ENCODE peak calls at places on chromosome 9, in six cellular contexts. One of them, this sample, is unnamed.

GRCh38 chr9:113873446-113873845 is 2.7 kb upstream of the ZNF618 start:
- DNase-seq in fibroblast of lung: no peak
- DNase-seq in fibroblast of pulmonary artery: no peak
- DNase-seq in coronary artery: no peak
- DNase-seq in foreskin fibroblast: no peak
- DNase-seq in AG10803: no peak
- DNase-seq in this sample: no peak

GRCh38 chr9:107019216-107019615 is 156.2 kb downstream of the ZNF462 start:
- DNase-seq in AG10803: peak
- DNase-seq in foreskin fibroblast: peak
- DNase-seq in fibroblast of pulmonary artery: peak
- DNase-seq in coronary artery: no peak
- DNase-seq in fibroblast of lung: peak
- DNase-seq in this sample: peak

GRCh38 chr9:75803130-75803529 is 87.3 kb upstream of the PCSK5 start:
- DNase-seq in fibroblast of lung: peak
- DNase-seq in fibroblast of pulmonary artery: peak
- DNase-seq in AG10803: peak
- DNase-seq in coronary artery: no peak
- DNase-seq in foreskin fibroblast: peak
- DNase-seq in this sample: peak

GRCh38 chr9:134734270-134734669 is 92.7 kb downstream of the COL5A1 start:
- DNase-seq in AG10803: peak
- DNase-seq in coronary artery: no peak
- DNase-seq in fibroblast of pulmonary artery: peak
- DNase-seq in fibroblast of lung: peak
- DNase-seq in foreskin fibroblast: peak
- DNase-seq in this sample: peak

GRCh38 chr9:29211681-29212589 is 1638.7 kb upstream of the C9orf72 start:
- DNase-seq in fibroblast of lung: peak
- DNase-seq in coronary artery: no peak
- DNase-seq in foreskin fibroblast: peak
- DNase-seq in fibroblast of pulmonary artery: peak
- DNase-seq in AG10803: peak
- DNase-seq in this sample: peak

GRCh38 chr9:131803758-131804411 is 64.0 kb upstream of the RAPGEF1 start:
- DNase-seq in AG10803: no peak
- DNase-seq in foreskin fibroblast: no peak
- DNase-seq in fibroblast of lung: no peak
- DNase-seq in coronary artery: no peak
- DNase-seq in fibroblast of pulmonary artery: no peak
- DNase-seq in this sample: no peak

GRCh38 chr9:31355965-31356364 is 1028.5 kb upstream of the ACO1 start:
- DNase-seq in fibroblast of pulmonary artery: no peak
- DNase-seq in fibroblast of lung: no peak
- DNase-seq in foreskin fibroblast: no peak
- DNase-seq in coronary artery: no peak
- DNase-seq in AG10803: no peak
- DNase-seq in this sample: no peak

GRCh38 chr9:126915281-126915816 is 767 bp downstream of the RALGPS1 start:
- DNase-seq in fibroblast of pulmonary artery: no peak
- DNase-seq in coronary artery: no peak
- DNase-seq in fibroblast of lung: no peak
- DNase-seq in AG10803: no peak
- DNase-seq in foreskin fibroblast: no peak
- DNase-seq in this sample: no peak

GRCh38 chr9:80701061-80701460 is 988.3 kb downstream of the TLE1 start:
- DNase-seq in foreskin fibroblast: peak
- DNase-seq in coronary artery: no peak
- DNase-seq in fibroblast of lung: peak
- DNase-seq in fibroblast of pulmonary artery: peak
- DNase-seq in AG10803: no peak
- DNase-seq in this sample: peak

DNA sequence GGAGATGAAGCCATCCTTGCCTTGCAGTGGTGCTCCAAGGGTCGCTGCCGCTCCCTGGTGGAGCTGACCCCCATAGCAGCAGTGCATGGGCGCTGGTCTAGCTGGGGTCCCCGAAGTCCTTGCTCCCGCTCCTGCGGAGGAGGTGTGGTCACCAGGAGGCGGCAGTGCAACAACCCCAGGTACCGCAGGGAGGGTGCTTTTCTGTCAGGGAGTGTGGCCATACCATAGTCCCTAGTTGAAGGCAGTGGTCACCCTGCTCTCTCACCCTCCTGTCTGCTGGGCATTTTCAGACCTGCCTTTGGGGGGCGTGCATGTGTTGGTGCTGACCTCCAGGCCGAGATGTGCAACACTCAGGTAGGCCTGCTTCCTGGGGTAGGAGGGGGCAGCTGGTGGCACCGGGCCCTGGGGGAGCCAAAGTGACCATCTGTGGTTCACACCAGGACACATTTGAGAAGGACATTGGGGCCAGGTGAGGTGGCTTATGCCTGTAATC is 11.2 kb downstream of the ADAMTS13 start:
- DNase-seq in AG10803: no peak
- DNase-seq in fibroblast of pulmonary artery: no peak
- DNase-seq in fibroblast of lung: no peak
- DNase-seq in foreskin fibroblast: no peak
- DNase-seq in coronary artery: no peak
- DNase-seq in this sample: no peak
- TF ChIP-seq CTCF in AG10803: no peak
- TF ChIP-seq CTCF in fibroblast of pulmonary artery: no peak
- TF ChIP-seq CTCF in fibroblast of lung: no peak
- TF ChIP-seq CTCF in foreskin fibroblast: no peak
- TF ChIP-seq CTCF in coronary artery: no peak
- TF ChIP-seq CTCF in this sample: no peak

GRCh38 chr9:25850803-25851202 is 172.6 kb upstream of the TUSC1 start:
- DNase-seq in fibroblast of pulmonary artery: no peak
- DNase-seq in foreskin fibroblast: no peak
- DNase-seq in AG10803: no peak
- DNase-seq in fibroblast of lung: no peak
- DNase-seq in coronary artery: no peak
- DNase-seq in this sample: no peak

DNA sequence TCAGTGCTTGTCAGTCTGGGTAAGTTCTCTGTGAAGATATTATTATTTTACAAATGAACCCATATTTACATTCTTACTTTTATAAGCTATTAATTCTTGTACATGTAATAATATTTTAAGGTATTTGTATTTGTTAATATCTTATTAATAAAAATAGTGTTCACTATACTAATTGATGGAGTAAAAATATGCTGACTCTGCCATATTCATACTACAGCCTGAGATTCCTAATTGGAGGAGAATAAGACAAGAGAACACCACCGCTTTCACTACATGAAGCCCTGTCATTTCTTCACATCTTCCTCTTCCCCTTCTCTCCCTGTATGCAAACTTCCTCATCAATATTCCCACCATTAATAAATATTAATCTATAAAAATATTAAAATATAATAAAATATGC is 167.6 kb upstream of the TUSC1 start:
- DNase-seq in foreskin fibroblast: no peak
- DNase-seq in fibroblast of pulmonary artery: no peak
- DNase-seq in coronary artery: no peak
- DNase-seq in AG10803: no peak
- DNase-seq in fibroblast of lung: no peak
- DNase-seq in this sample: no peak
- H3K4me3 ChIP-seq in foreskin fibroblast: no peak
- H3K4me3 ChIP-seq in fibroblast of pulmonary artery: no peak
- H3K4me3 ChIP-seq in coronary artery: no peak
- H3K4me3 ChIP-seq in AG10803: no peak
- H3K4me3 ChIP-seq in fibroblast of lung: no peak
- H3K4me3 ChIP-seq in this sample: no peak

DNA sequence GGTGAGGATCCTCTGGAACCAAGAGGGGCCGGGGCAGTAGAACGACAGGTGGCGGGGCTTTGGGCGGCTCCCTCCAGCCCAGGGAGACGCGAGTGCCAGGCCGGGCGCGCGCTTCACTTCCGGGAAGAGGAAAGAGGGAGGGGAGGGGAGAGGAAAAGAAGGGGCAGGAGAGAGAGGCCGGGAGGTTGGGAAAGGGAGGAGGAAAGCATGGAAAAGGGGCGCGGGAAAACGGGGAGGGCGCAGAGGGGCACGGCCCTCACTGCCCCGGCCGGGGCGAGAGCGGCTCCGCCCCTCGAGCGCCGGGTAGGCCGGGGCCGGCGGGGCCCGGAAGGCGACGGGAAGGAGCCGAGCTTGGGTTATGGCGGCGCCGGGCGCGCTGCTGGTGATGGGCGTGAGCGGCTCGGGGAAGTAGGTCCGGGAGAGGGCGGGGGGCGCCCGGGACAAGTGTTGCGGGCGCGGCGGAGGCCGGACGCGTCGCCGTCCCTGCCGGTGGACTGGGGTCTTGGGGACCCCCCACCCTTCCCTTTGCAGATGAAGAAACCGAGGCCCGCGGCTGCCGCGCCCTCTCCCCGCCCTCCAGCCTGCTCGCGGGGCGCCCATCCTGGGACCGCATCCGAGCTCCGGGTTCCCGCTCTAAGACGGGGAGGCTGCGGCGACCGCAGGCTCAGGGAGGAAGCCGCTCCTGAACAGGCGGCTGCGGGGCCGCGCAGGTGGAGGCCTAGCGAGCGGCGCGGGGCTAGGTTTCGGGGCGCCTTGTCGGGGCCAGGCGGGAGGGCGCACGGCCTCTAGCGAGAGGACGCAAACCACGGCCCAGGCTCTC is at the start of gene IDNK:
- DNase-seq in fibroblast of lung: peak
- DNase-seq in foreskin fibroblast: peak
- DNase-seq in AG10803: peak
- DNase-seq in coronary artery: peak
- DNase-seq in fibroblast of pulmonary artery: peak
- DNase-seq in this sample: peak
- TF ChIP-seq CTCF in fibroblast of lung: no peak
- TF ChIP-seq CTCF in foreskin fibroblast: no peak
- TF ChIP-seq CTCF in AG10803: no peak
- TF ChIP-seq CTCF in coronary artery: no peak
- TF ChIP-seq CTCF in fibroblast of pulmonary artery: no peak
- TF ChIP-seq CTCF in this sample: no peak

GRCh38 chr9:94026816-94027215 is 57.4 kb upstream of the PTPDC1 start:
- DNase-seq in fibroblast of pulmonary artery: no peak
- DNase-seq in fibroblast of lung: no peak
- DNase-seq in coronary artery: no peak
- DNase-seq in AG10803: no peak
- DNase-seq in foreskin fibroblast: no peak
- DNase-seq in this sample: no peak
- H3K4me3 ChIP-seq in fibroblast of pulmonary artery: no peak
- H3K4me3 ChIP-seq in fibroblast of lung: no peak
- H3K4me3 ChIP-seq in coronary artery: no peak
- H3K4me3 ChIP-seq in AG10803: no peak
- H3K4me3 ChIP-seq in foreskin fibroblast: no peak
- H3K4me3 ChIP-seq in this sample: no peak

GRCh38 chr9:78031826-78032598 is 401 bp upstream of the GNAQ start:
- DNase-seq in foreskin fibroblast: peak
- DNase-seq in AG10803: peak
- DNase-seq in coronary artery: peak
- DNase-seq in fibroblast of pulmonary artery: peak
- DNase-seq in fibroblast of lung: peak
- DNase-seq in this sample: peak
- TF ChIP-seq CTCF in foreskin fibroblast: no peak
- TF ChIP-seq CTCF in AG10803: no peak
- TF ChIP-seq CTCF in coronary artery: no peak
- TF ChIP-seq CTCF in fibroblast of pulmonary artery: no peak
- TF ChIP-seq CTCF in fibroblast of lung: no peak
- TF ChIP-seq CTCF in this sample: no peak

GRCh38 chr9:86352440-86353106 is 1.6 kb downstream of the TUT7 start:
- DNase-seq in fibroblast of lung: peak
- DNase-seq in coronary artery: no peak
- DNase-seq in foreskin fibroblast: no peak
- DNase-seq in fibroblast of pulmonary artery: peak
- DNase-seq in AG10803: peak
- DNase-seq in this sample: peak
- H3K4me3 ChIP-seq in fibroblast of lung: peak
- H3K4me3 ChIP-seq in coronary artery: peak
- H3K4me3 ChIP-seq in foreskin fibroblast: peak
- H3K4me3 ChIP-seq in fibroblast of pulmonary artery: peak
- H3K4me3 ChIP-seq in AG10803: peak
- H3K4me3 ChIP-seq in this sample: peak

DNA sequence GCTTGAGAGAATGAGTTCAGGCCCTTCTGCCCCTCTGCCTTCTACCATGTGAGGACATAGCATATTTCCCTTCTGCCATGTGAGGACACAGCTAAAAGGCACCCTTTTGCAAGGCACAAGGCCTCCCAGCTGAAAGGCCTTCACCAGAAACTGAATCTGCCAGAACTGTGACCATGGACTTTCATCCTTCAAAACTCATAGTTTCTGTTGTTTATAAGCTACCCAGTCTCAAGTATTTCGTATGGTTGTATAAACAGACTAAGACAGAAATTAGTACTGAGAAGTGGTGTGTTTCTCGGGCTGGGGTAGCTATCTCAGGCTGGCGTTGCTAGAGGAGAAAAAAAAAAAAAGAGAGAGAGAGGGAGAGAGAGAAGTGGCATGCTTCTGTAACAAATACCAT is 368.6 kb downstream of the DMRTA1 start:
- DNase-seq in coronary artery: no peak
- DNase-seq in fibroblast of pulmonary artery: no peak
- DNase-seq in AG10803: no peak
- DNase-seq in foreskin fibroblast: no peak
- DNase-seq in fibroblast of lung: no peak
- DNase-seq in this sample: no peak
- TF ChIP-seq CTCF in coronary artery: no peak
- TF ChIP-seq CTCF in fibroblast of pulmonary artery: no peak
- TF ChIP-seq CTCF in AG10803: no peak
- TF ChIP-seq CTCF in foreskin fibroblast: no peak
- TF ChIP-seq CTCF in fibroblast of lung: no peak
- TF ChIP-seq CTCF in this sample: no peak

GRCh38 chr9:14030350-14030823 is 283.6 kb downstream of the NFIB start:
- DNase-seq in fibroblast of lung: peak
- DNase-seq in AG10803: peak
- DNase-seq in foreskin fibroblast: peak
- DNase-seq in coronary artery: no peak
- DNase-seq in fibroblast of pulmonary artery: peak
- DNase-seq in this sample: peak
- H3K4me3 ChIP-seq in fibroblast of lung: peak
- H3K4me3 ChIP-seq in AG10803: peak
- H3K4me3 ChIP-seq in foreskin fibroblast: peak
- H3K4me3 ChIP-seq in coronary artery: peak
- H3K4me3 ChIP-seq in fibroblast of pulmonary artery: peak
- H3K4me3 ChIP-seq in this sample: peak

GRCh38 chr9:99105152-99106043 is 485 bp downstream of the TGFBR1 start:
- DNase-seq in coronary artery: peak
- DNase-seq in foreskin fibroblast: peak
- DNase-seq in AG10803: peak
- DNase-seq in fibroblast of lung: peak
- DNase-seq in fibroblast of pulmonary artery: peak
- DNase-seq in this sample: peak
- TF ChIP-seq CTCF in coronary artery: no peak
- TF ChIP-seq CTCF in foreskin fibroblast: no peak
- TF ChIP-seq CTCF in AG10803: no peak
- TF ChIP-seq CTCF in fibroblast of lung: no peak
- TF ChIP-seq CTCF in fibroblast of pulmonary artery: no peak
- TF ChIP-seq CTCF in this sample: no peak

This sample was measured in choroid plexus epithelial cell.